ENCODE peak calls at places on chromosome 2, in nine cellular contexts. One of them, this sample, is unnamed.
A peak's percentile ranks its signal among the peaks of the same experiment; 100 is the strongest.

GRCh38 chr2:112636605-112637288 is 9.0 kb upstream of the SLC20A1 start:
- DNase-seq in A172: no peak
- DNase-seq in lower lobe of right lung: no peak
- DNase-seq in COLO829: no peak
- DNase-seq in D721Med: no peak
- DNase-seq in HEK293T: no peak
- DNase-seq in activated CD4-positive, alpha-beta T cell treated with anti-CD3 and anti-CD28 coated beads for 24 hours: no peak
- DNase-seq in stimulated activated CD4-positive, alpha-beta T cell treated with anti-CD3 and anti-CD28 coated beads, Interleukin-2, amount 100 ng/mL, for 48 hours: peak; percentile 39
- DNase-seq in T-cell: no peak
- DNase-seq in this sample: no peak

GRCh38 chr2:231707625-231708049 is 688 bp upstream of the PTMA start:
- DNase-seq in A172: no peak
- DNase-seq in D721Med: no peak
- DNase-seq in COLO829: no peak
- DNase-seq in lower lobe of right lung: no peak
- DNase-seq in HEK293T: no peak
- DNase-seq in stimulated activated CD4-positive, alpha-beta T cell treated with anti-CD3 and anti-CD28 coated beads, Interleukin-2, amount 100 ng/mL, for 48 hours: peak; percentile 53
- DNase-seq in T-cell: peak; percentile 38
- DNase-seq in activated CD4-positive, alpha-beta T cell treated with anti-CD3 and anti-CD28 coated beads for 24 hours: no peak
- DNase-seq in this sample: no peak

GRCh38 chr2:59886758-59887157 is 666.7 kb downstream of the BCL11A start:
- DNase-seq in T-cell: no peak
- DNase-seq in D721Med: no peak
- DNase-seq in stimulated activated CD4-positive, alpha-beta T cell treated with anti-CD3 and anti-CD28 coated beads, Interleukin-2, amount 100 ng/mL, for 48 hours: no peak
- DNase-seq in activated CD4-positive, alpha-beta T cell treated with anti-CD3 and anti-CD28 coated beads for 24 hours: no peak
- DNase-seq in COLO829: no peak
- DNase-seq in lower lobe of right lung: no peak
- DNase-seq in A172: no peak
- DNase-seq in HEK293T: no peak
- DNase-seq in this sample: no peak

GRCh38 chr2:157182834-157183396 is 74.6 kb upstream of the GALNT5 start:
- DNase-seq in stimulated activated CD4-positive, alpha-beta T cell treated with anti-CD3 and anti-CD28 coated beads, Interleukin-2, amount 100 ng/mL, for 48 hours: no peak
- DNase-seq in activated CD4-positive, alpha-beta T cell treated with anti-CD3 and anti-CD28 coated beads for 24 hours: no peak
- DNase-seq in D721Med: no peak
- DNase-seq in COLO829: peak; percentile 75
- DNase-seq in T-cell: no peak
- DNase-seq in A172: peak; percentile 56
- DNase-seq in HEK293T: no peak
- DNase-seq in lower lobe of right lung: no peak
- DNase-seq in this sample: no peak

GRCh38 chr2:86172610-86173009 is 22.7 kb downstream of the IMMT start:
- DNase-seq in D721Med: no peak
- DNase-seq in stimulated activated CD4-positive, alpha-beta T cell treated with anti-CD3 and anti-CD28 coated beads, Interleukin-2, amount 100 ng/mL, for 48 hours: no peak
- DNase-seq in lower lobe of right lung: no peak
- DNase-seq in HEK293T: no peak
- DNase-seq in T-cell: no peak
- DNase-seq in activated CD4-positive, alpha-beta T cell treated with anti-CD3 and anti-CD28 coated beads for 24 hours: no peak
- DNase-seq in COLO829: no peak
- DNase-seq in A172: no peak
- DNase-seq in this sample: no peak

GRCh38 chr2:100142393-100142792 is at the start of gene AFF3:
- DNase-seq in lower lobe of right lung: no peak
- DNase-seq in activated CD4-positive, alpha-beta T cell treated with anti-CD3 and anti-CD28 coated beads for 24 hours: peak; percentile 11
- DNase-seq in stimulated activated CD4-positive, alpha-beta T cell treated with anti-CD3 and anti-CD28 coated beads, Interleukin-2, amount 100 ng/mL, for 48 hours: peak; percentile 55
- DNase-seq in A172: no peak
- DNase-seq in T-cell: peak; percentile 26
- DNase-seq in D721Med: no peak
- DNase-seq in HEK293T: no peak
- DNase-seq in COLO829: no peak
- DNase-seq in this sample: no peak

GRCh38 chr2:201218780-201219179 is 35.8 kb downstream of the CASP10 start:
- DNase-seq in D721Med: no peak
- DNase-seq in HEK293T: no peak
- DNase-seq in A172: peak; percentile 24
- DNase-seq in stimulated activated CD4-positive, alpha-beta T cell treated with anti-CD3 and anti-CD28 coated beads, Interleukin-2, amount 100 ng/mL, for 48 hours: no peak
- DNase-seq in lower lobe of right lung: no peak
- DNase-seq in COLO829: no peak
- DNase-seq in activated CD4-positive, alpha-beta T cell treated with anti-CD3 and anti-CD28 coated beads for 24 hours: no peak
- DNase-seq in T-cell: no peak
- DNase-seq in this sample: no peak

GRCh38 chr2:33131820-33132219 is 185.1 kb downstream of the LTBP1 start:
- DNase-seq in activated CD4-positive, alpha-beta T cell treated with anti-CD3 and anti-CD28 coated beads for 24 hours: no peak
- DNase-seq in HEK293T: no peak
- DNase-seq in stimulated activated CD4-positive, alpha-beta T cell treated with anti-CD3 and anti-CD28 coated beads, Interleukin-2, amount 100 ng/mL, for 48 hours: no peak
- DNase-seq in COLO829: no peak
- DNase-seq in A172: no peak
- DNase-seq in lower lobe of right lung: no peak
- DNase-seq in T-cell: no peak
- DNase-seq in D721Med: no peak
- DNase-seq in this sample: no peak

GRCh38 chr2:10985260-10985659 is 73.5 kb downstream of the KCNF1 start:
- DNase-seq in A172: no peak
- DNase-seq in HEK293T: no peak
- DNase-seq in activated CD4-positive, alpha-beta T cell treated with anti-CD3 and anti-CD28 coated beads for 24 hours: no peak
- DNase-seq in D721Med: no peak
- DNase-seq in COLO829: no peak
- DNase-seq in T-cell: no peak
- DNase-seq in stimulated activated CD4-positive, alpha-beta T cell treated with anti-CD3 and anti-CD28 coated beads, Interleukin-2, amount 100 ng/mL, for 48 hours: no peak
- DNase-seq in lower lobe of right lung: no peak
- DNase-seq in this sample: no peak

GRCh38 chr2:189232759-189233406 is 53.3 kb upstream of the COL5A2 start:
- DNase-seq in D721Med: no peak
- DNase-seq in activated CD4-positive, alpha-beta T cell treated with anti-CD3 and anti-CD28 coated beads for 24 hours: no peak
- DNase-seq in A172: no peak
- DNase-seq in stimulated activated CD4-positive, alpha-beta T cell treated with anti-CD3 and anti-CD28 coated beads, Interleukin-2, amount 100 ng/mL, for 48 hours: no peak
- DNase-seq in COLO829: no peak
- DNase-seq in lower lobe of right lung: no peak
- DNase-seq in HEK293T: no peak
- DNase-seq in T-cell: no peak
- DNase-seq in this sample: no peak

GRCh38 chr2:144111443-144111842 is 408.5 kb downstream of the ZEB2 start:
- DNase-seq in A172: peak; percentile 87
- DNase-seq in COLO829: no peak
- DNase-seq in stimulated activated CD4-positive, alpha-beta T cell treated with anti-CD3 and anti-CD28 coated beads, Interleukin-2, amount 100 ng/mL, for 48 hours: no peak
- DNase-seq in lower lobe of right lung: no peak
- DNase-seq in activated CD4-positive, alpha-beta T cell treated with anti-CD3 and anti-CD28 coated beads for 24 hours: no peak
- DNase-seq in D721Med: no peak
- DNase-seq in HEK293T: no peak
- DNase-seq in T-cell: no peak
- DNase-seq in this sample: no peak

GRCh38 chr2:39547811-39548719 is 111.0 kb upstream of the MAP4K3 start:
- DNase-seq in lower lobe of right lung: no peak
- DNase-seq in D721Med: no peak
- DNase-seq in T-cell: no peak
- DNase-seq in HEK293T: no peak
- DNase-seq in COLO829: no peak
- DNase-seq in stimulated activated CD4-positive, alpha-beta T cell treated with anti-CD3 and anti-CD28 coated beads, Interleukin-2, amount 100 ng/mL, for 48 hours: no peak
- DNase-seq in activated CD4-positive, alpha-beta T cell treated with anti-CD3 and anti-CD28 coated beads for 24 hours: no peak
- DNase-seq in A172: peak; percentile 55
- DNase-seq in this sample: no peak

GRCh38 chr2:29460191-29460590 is 345.0 kb downstream of the CLIP4 start:
- DNase-seq in lower lobe of right lung: no peak
- DNase-seq in activated CD4-positive, alpha-beta T cell treated with anti-CD3 and anti-CD28 coated beads for 24 hours: no peak
- DNase-seq in stimulated activated CD4-positive, alpha-beta T cell treated with anti-CD3 and anti-CD28 coated beads, Interleukin-2, amount 100 ng/mL, for 48 hours: no peak
- DNase-seq in HEK293T: no peak
- DNase-seq in D721Med: no peak
- DNase-seq in T-cell: no peak
- DNase-seq in A172: no peak
- DNase-seq in COLO829: no peak
- DNase-seq in this sample: no peak

GRCh38 chr2:120765911-120766757 is 30.5 kb downstream of the GLI2 start:
- DNase-seq in lower lobe of right lung: peak; percentile 66
- DNase-seq in activated CD4-positive, alpha-beta T cell treated with anti-CD3 and anti-CD28 coated beads for 24 hours: no peak
- DNase-seq in T-cell: no peak
- DNase-seq in D721Med: no peak
- DNase-seq in stimulated activated CD4-positive, alpha-beta T cell treated with anti-CD3 and anti-CD28 coated beads, Interleukin-2, amount 100 ng/mL, for 48 hours: no peak
- DNase-seq in HEK293T: no peak
- DNase-seq in COLO829: peak; percentile 66
- DNase-seq in A172: peak; percentile 85
- DNase-seq in this sample: no peak

GRCh38 chr2:239193925-239194687 is 206.7 kb downstream of the HDAC4 start:
- DNase-seq in activated CD4-positive, alpha-beta T cell treated with anti-CD3 and anti-CD28 coated beads for 24 hours: no peak
- DNase-seq in COLO829: peak; percentile 28
- DNase-seq in D721Med: no peak
- DNase-seq in T-cell: no peak
- DNase-seq in lower lobe of right lung: no peak
- DNase-seq in stimulated activated CD4-positive, alpha-beta T cell treated with anti-CD3 and anti-CD28 coated beads, Interleukin-2, amount 100 ng/mL, for 48 hours: no peak
- DNase-seq in HEK293T: no peak
- DNase-seq in A172: no peak
- DNase-seq in this sample: no peak

GRCh38 chr2:48414980-48415764 is 114.8 kb upstream of the STON1 start:
- DNase-seq in stimulated activated CD4-positive, alpha-beta T cell treated with anti-CD3 and anti-CD28 coated beads, Interleukin-2, amount 100 ng/mL, for 48 hours: no peak
- DNase-seq in A172: peak; percentile 13
- DNase-seq in T-cell: no peak
- DNase-seq in COLO829: peak; percentile 53
- DNase-seq in D721Med: no peak
- DNase-seq in HEK293T: no peak
- DNase-seq in lower lobe of right lung: peak; percentile 62
- DNase-seq in activated CD4-positive, alpha-beta T cell treated with anti-CD3 and anti-CD28 coated beads for 24 hours: no peak
- DNase-seq in this sample: peak; percentile 67